ENCODE peak calls at places on chromosomes 11 and 22, in five cellular contexts. O is endodermal cell; C is cardiac muscle cell; H is tibial nerve; V is CD8-positive, alpha-beta T cell. Q is an unnamed sample. For H3K27me3 and H3K4me1, the result is how much of the 10 kb centered on the place peaks cover.

GRCh38 chr11:58688779-58689503 is 42.8 kb downstream of the GLYAT start:
- DNase-seq in C (no peak), H (no peak), V (no peak), O (no peak), Q (no peak)

GRCh38 chr22:46031965-46032851 is 55.2 kb upstream of the WNT7B start:
- DNase-seq in V (no peak), O (peak), H (no peak), C (no peak), Q (peak)

GRCh38 chr22:30398685-30399680 is 2.2 kb downstream of the SEC14L2 start:
- DNase-seq in H (no peak), O (no peak), V (no peak), C (no peak), Q (no peak)

GRCh38 chr11:47593934-47594855 is at the start of gene C1QTNF4:
- DNase-seq in C (peak), V (no peak), O (peak), H (no peak), Q (no peak)

GRCh38 chr11:118113031-118113430 is 26.3 kb upstream of the SMIM35 start:
- DNase-seq in V (no peak), O (no peak), H (no peak), C (no peak), Q (no peak)

GRCh38 chr11:133082453-133082781 is 449.9 kb downstream of the OPCML start:
- DNase-seq in V (no peak), C (no peak), H (peak), O (no peak), Q (peak)

GRCh38 chr11:123122852-123123251 is 60.9 kb upstream of the HSPA8 start:
- DNase-seq in H (no peak), V (no peak), O (no peak), C (no peak), Q (no peak)

GRCh38 chr11:62545437-62546243 is 966 bp downstream of the AHNAK start:
- DNase-seq in H (peak), V (no peak), C (peak), O (peak), Q (peak)

GRCh38 chr22:29343313-29343805 is 27.9 kb upstream of the RASL10A start:
- DNase-seq in H (no peak), O (no peak), C (peak), V (no peak), Q (peak)

GRCh38 chr11:127521413-127521812 is 520.8 kb upstream of the KIRREL3 start:
- DNase-seq in V (no peak), O (no peak), C (no peak), H (no peak), Q (no peak)

GRCh38 chr11:44767421-44767820 is 40.7 kb downstream of the TSPAN18 start:
- DNase-seq in O (peak), C (no peak), H (no peak), V (no peak), Q (no peak)

GRCh38 chr11:18536195-18536594 is 9.5 kb upstream of the TSG101 start:
- DNase-seq in V (no peak), H (no peak), C (no peak), O (no peak), Q (no peak)

GRCh38 chr11:82004537-82005213 is 729.0 kb downstream of the FAM181B start:
- DNase-seq in V (no peak), C (no peak), O (no peak), H (no peak), Q (no peak)

GRCh38 chr11:65932558-65932919 is 12.7 kb upstream of the TSGA10IP start:
- DNase-seq in V (no peak), C (peak), O (peak), H (no peak), Q (no peak)

GRCh38 chr11:122721201-122721963 is 65.9 kb downstream of the UBASH3B start:
- DNase-seq in C (no peak), H (no peak), V (no peak), O (no peak), Q (no peak)

GRCh38 chr11:119701591-119702260 is 27.3 kb downstream of the NECTIN1 start:
- DNase-seq in H (no peak), O (no peak), V (no peak), C (no peak), Q (no peak)

GRCh38 chr11:74055938-74056337 is 47.1 kb upstream of the UCP3 start:
- DNase-seq in V (no peak), H (no peak), C (no peak), O (no peak), Q (no peak)

GRCh38 chr11:121338536-121338935 is 46.0 kb downstream of the SC5D start:
- DNase-seq in C (no peak), H (no peak), O (no peak), V (no peak), Q (no peak)

GRCh38 chr11:121337740-121338272 is 45.2 kb downstream of the SC5D start:
- DNase-seq in C (no peak), H (peak), O (no peak), V (no peak), Q (no peak)

GRCh38 chr11:121334973-121335711 is 42.6 kb downstream of the SC5D start:
- DNase-seq in V (no peak), C (no peak), O (no peak), H (no peak), Q (no peak)

GRCh38 chr11:121337078-121337477 is 44.5 kb downstream of the SC5D start:
- DNase-seq in C (no peak), H (no peak), V (no peak), O (no peak), Q (no peak)

DNA sequence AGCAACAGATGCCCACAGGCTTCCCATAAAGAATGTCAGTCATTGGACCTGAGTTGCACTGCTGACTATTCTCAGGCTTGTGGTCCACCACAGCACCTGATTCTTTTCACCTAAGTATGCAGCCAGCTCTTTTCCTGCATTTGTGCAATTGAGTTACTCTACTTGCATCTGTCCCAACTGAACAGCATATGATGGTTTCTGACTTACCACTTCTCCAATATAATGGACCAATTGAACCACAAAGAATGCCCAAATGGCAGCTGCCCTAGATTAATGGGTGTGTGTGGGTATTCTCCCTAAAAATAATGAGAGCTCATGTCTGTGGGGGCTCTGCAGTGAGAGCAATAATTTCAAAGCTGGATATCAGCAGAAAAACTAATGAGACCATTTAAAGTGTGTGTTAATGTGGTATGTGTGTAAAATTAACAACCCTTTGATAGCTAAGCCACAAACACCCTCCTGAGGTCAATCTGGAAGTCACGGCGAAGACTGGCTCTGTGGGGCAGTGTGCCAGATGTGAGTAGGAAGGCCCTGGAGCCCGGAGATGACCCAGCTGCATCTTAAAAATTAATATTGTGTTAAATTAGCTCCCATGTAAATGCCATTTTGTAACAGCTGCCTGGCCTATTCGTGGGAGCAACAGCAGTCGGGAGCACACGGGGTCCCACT is 43.8 kb downstream of the SC5D start:
- DNase-seq in O (no peak), H (no peak), V (no peak), C (no peak), Q (no peak)
- H3K27me3 ChIP-seq in O (under half), H (under half), V (under half), C (under half), Q (under half)

DNA sequence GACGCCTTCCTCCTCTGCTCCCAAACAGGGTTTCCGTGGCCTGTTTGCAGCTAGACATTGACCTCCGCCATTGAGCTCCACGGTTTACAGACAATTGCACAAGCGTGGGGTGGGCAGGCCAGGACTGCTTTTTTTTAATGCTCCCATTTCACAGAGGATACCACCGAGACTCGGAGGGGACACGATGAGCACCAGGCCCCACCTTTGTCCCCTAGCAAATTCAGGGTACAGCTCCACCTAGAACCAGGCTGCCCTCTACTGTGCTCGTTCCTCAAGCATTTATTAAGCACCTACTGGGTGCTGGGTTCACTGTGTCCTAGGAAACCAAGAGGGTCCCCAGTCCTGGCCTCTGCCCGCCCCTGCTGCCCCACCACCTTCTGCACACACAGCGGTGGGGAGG is 12.2 kb downstream of the RASD2 start:
- DNase-seq in V (no peak), C (no peak), O (no peak), H (no peak), Q (no peak)
- H3K4me1 ChIP-seq in V (under half), C (under half), O (under half), H (under half), Q (under half)

DNA sequence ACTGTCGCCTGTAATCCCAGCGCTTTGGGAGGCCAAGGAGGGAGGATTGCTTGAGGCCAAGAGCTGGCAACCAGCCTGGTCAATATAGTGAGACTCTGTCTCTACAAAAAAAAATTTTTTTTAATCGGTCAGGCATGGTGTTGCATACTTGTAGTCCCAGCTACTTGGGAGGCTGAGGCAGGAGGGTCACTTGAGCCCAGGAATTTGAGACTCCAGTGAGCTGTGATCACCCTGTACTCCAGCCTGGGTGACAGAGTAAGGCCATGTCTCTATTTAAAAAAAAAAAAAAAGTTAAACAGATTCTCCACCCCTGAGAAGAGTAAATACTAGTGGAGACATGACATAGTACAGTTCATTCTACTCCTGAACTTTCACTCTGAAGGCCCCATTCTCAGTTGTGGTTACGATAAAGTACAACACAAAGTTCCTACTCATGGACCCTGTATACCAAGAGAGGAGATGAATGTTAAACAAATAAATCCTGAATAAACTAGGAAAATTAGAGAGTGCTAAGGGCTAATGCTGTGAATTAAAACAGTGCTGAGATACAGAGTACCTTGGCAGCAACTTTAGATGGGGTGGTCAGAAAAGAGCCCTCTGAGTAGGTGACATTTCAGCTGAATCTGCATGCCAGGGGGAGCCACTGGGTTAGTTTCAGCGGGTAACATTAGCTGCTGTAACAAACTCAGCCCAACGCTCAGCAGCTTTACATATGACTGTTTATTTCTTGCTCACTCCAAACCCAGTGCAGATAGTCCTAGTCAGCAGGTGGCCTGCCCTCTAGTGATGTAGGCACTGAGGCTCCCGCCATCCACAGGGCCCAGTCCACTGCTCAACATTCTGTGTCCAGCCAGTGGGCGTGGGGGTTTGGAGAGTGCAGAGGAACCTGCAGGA is 75.1 kb downstream of the DBX1 start:
- DNase-seq in H (no peak), V (no peak), O (peak), C (no peak), Q (no peak)
- TF ChIP-seq CTCF in H (no peak), V (no peak), O (peak), C (no peak), Q (no peak)

GRCh38 chr22:37442537-37442936 is 15.3 kb upstream of the ELFN2 start:
- DNase-seq in O (no peak), H (no peak), C (no peak), V (no peak), Q (no peak)

GRCh38 chr22:37440875-37441274 is 13.6 kb upstream of the ELFN2 start:
- DNase-seq in C (no peak), V (no peak), O (no peak), H (no peak), Q (no peak)

GRCh38 chr22:37443977-37444376 is 16.7 kb upstream of the ELFN2 start:
- DNase-seq in O (no peak), V (no peak), C (no peak), H (no peak), Q (no peak)

GRCh38 chr22:37445501-37445900 is 18.2 kb upstream of the ELFN2 start:
- DNase-seq in V (no peak), O (no peak), H (no peak), C (no peak), Q (no peak)

DNA sequence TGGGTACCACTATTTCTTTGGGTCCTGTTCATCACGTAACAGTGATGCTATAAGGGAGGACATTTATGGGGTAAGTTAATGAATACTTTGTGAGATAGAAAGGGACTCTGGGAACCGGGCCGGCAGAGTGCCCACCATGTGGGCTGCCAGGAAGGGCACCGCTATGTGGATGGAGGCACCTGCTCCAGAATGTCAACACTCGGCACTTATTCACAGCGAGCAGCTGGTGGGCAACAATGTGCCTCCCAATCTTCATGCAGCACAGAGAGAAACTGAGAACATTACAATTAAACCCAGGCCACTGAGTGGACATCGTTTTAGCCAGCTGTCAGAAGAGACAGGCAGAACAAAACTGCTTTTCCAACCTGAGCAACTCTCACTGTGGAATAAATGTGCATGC is 15.8 kb upstream of the ELFN2 start:
- DNase-seq in C (no peak), O (no peak), H (no peak), V (no peak), Q (no peak)
- H3K27me3 ChIP-seq in C (under half), O (under half), H (under half), V (under half), Q (half or more)

Q was measured in left ventricle myocardium inferior.